ENCODE peak calls at places on chromosomes 7 and 10, in eight cellular contexts. T is RKO; D is NCI-H2171; E is NCI-H1092; I is stimulated activated CD4-positive, alpha-beta T cell treated with anti-CD3 and anti-CD28 coated beads, Interleukin-1b, Interleukin-23, amount 100 ng/mL, for 24 hours; A is T-cell; V is LoVo; J is T-helper 2 cell. M is an unnamed sample.

GRCh38 chr10:27356738-27357137 is 116.1 kb upstream of the ACBD5 start:
- DNase-seq in T (no peak), D (no peak), E (no peak), I (no peak), A (no peak), V (no peak), J (no peak), M (no peak)

GRCh38 chr7:6618621-6619020 is 3.2 kb downstream of the ZNF853 start:
- DNase-seq in T (no peak), D (no peak), E (no peak), I (no peak), A (no peak), V (no peak), J (no peak), M (no peak)

GRCh38 chr7:135236727-135237126 is 3.1 kb downstream of the STRA8 start:
- DNase-seq in T (no peak), D (no peak), E (no peak), I (no peak), A (no peak), V (no peak), J (no peak), M (no peak)

GRCh38 chr7:137790828-137791227 is 55.9 kb downstream of the DGKI start:
- DNase-seq in T (no peak), D (no peak), E (no peak), I (no peak), A (no peak), V (no peak), J (no peak), M (no peak)

GRCh38 chr10:93383562-93383981 is 98.6 kb downstream of the MYOF start:
- DNase-seq in T (no peak), D (no peak), E (no peak), I (no peak), A (no peak), V (peak), J (no peak), M (no peak)

GRCh38 chr10:103663802-103664201 is 170.3 kb downstream of the NEURL1 start:
- DNase-seq in T (no peak), D (peak), E (no peak), I (no peak), A (no peak), V (no peak), J (no peak), M (no peak)

GRCh38 chr10:99694171-99694570 is 34.9 kb downstream of the ENTPD7 start:
- DNase-seq in T (no peak), D (no peak), E (no peak), I (no peak), A (no peak), V (no peak), J (no peak), M (no peak)

GRCh38 chr7:112594397-112594796 is 113.6 kb downstream of the LSMEM1 start:
- DNase-seq in T (no peak), D (no peak), E (no peak), I (no peak), A (no peak), V (no peak), J (no peak), M (no peak)

GRCh38 chr7:94315011-94315410 is 79.7 kb upstream of the COL1A2 start:
- DNase-seq in T (no peak), D (no peak), E (peak), I (no peak), A (no peak), V (no peak), J (no peak), M (no peak)

GRCh38 chr10:77974396-77975074 is 48.0 kb upstream of the DLG5 start:
- DNase-seq in T (peak), D (no peak), E (no peak), I (no peak), A (no peak), V (no peak), J (no peak), M (no peak)

GRCh38 chr7:143279186-143280098 is 5.3 kb upstream of the TMEM139 start:
- DNase-seq in T (peak), D (no peak), E (no peak), I (no peak), A (no peak), V (peak), J (no peak), M (no peak)

GRCh38 chr10:30781571-30782542 is 152.3 kb upstream of the LYZL2 start:
- DNase-seq in T (no peak), D (no peak), E (no peak), I (no peak), A (no peak), V (no peak), J (no peak), M (no peak)

GRCh38 chr7:137097111-137097510 is 228.7 kb downstream of the CHRM2 start:
- DNase-seq in T (no peak), D (no peak), E (no peak), I (no peak), A (no peak), V (no peak), J (no peak), M (no peak)